ENCODE peak calls at places on chromosomes 5 and 9, in four cellular contexts. W is mesendoderm, O is DND-41, E is dermis microvascular lymphatic vessel endothelial cell. L is an unnamed sample.

GRCh38 chr5:151281001-151281639 is 22.4 kb downstream of the SLC36A3 start:
- DNase-seq in W (no peak), O (no peak), E (no peak), L (no peak)

GRCh38 chr9:132880311-132880661 is 1.6 kb downstream of the SPACA9 start:
- DNase-seq in W (no peak), O (no peak), E (no peak), L (no peak)

GRCh38 chr9:137504432-137504777 is 45.3 kb upstream of the NSMF start:
- DNase-seq in W (no peak), O (no peak), E (no peak), L (no peak)

GRCh38 chr5:79069488-79070001 is at the start of the genes BHMT2 and DMGDH:
- DNase-seq in W (no peak), O (no peak), E (peak), L (peak)

GRCh38 chr5:168786142-168786541 is 207.0 kb upstream of the PANK3 start:
- DNase-seq in W (peak), O (no peak), E (no peak), L (no peak)

GRCh38 chr9:123643518-123643917 is 286.4 kb downstream of the DENND1A start:
- DNase-seq in W (no peak), O (no peak), E (no peak), L (no peak)

GRCh38 chr5:141923443-141924313 is at the start of gene DELE1:
- DNase-seq in W (peak), O (peak), E (peak), L (peak)

GRCh38 chr5:124060413-124061095 is 548.6 kb downstream of the CSNK1G3 start:
- DNase-seq in W (no peak), O (no peak), E (no peak), L (no peak)

GRCh38 chr5:151699071-151699901 is 12.6 kb upstream of the SPARC start:
- DNase-seq in W (peak), O (no peak), E (peak), L (no peak)

GRCh38 chr9:82117025-82117424 is 128.5 kb downstream of the SPATA31D1 start:
- DNase-seq in W (no peak), O (no peak), E (no peak), L (no peak)

GRCh38 chr5:115258001-115258400 is 4.7 kb downstream of the PGGT1B start:
- DNase-seq in W (no peak), O (no peak), E (no peak), L (no peak)

GRCh38 chr5:90503596-90503995 is 25.8 kb downstream of the LYSMD3 start:
- DNase-seq in W (no peak), O (no peak), E (no peak), L (no peak)

GRCh38 chr5:155838394-155838793 is 488.6 kb upstream of the SGCD start:
- DNase-seq in W (no peak), O (no peak), E (no peak), L (no peak)

GRCh38 chr5:17235736-17236330 is 18.4 kb downstream of the BASP1 start:
- DNase-seq in W (no peak), O (no peak), E (no peak), L (no peak)

GRCh38 chr9:136137321-136138054 is 18.8 kb upstream of the TMEM250 start:
- DNase-seq in W (no peak), O (no peak), E (peak), L (no peak)

GRCh38 chr5:145246961-145247744 is 588.0 kb downstream of the PRELID2 start:
- DNase-seq in W (no peak), O (no peak), E (no peak), L (no peak)

GRCh38 chr5:43659075-43659474 is 56.1 kb downstream of the NNT start:
- DNase-seq in W (no peak), O (no peak), E (no peak), L (no peak)

GRCh38 chr9:137614631-137615386 is 4.0 kb upstream of the EHMT1 start:
- DNase-seq in W (no peak), O (no peak), E (no peak), L (no peak)

GRCh38 chr5:123035320-123035949 is 1.1 kb downstream of the PPIC start:
- DNase-seq in W (peak), O (no peak), E (peak), L (no peak)

GRCh38 chr5:167643616-167644015 is 647.8 kb upstream of the WWC1 start:
- DNase-seq in W (no peak), O (no peak), E (no peak), L (no peak)

GRCh38 chr5:3612561-3613175 is 17.0 kb downstream of the IRX1 start:
- DNase-seq in W (no peak), O (no peak), E (no peak), L (no peak)

GRCh38 chr9:134895103-134895502 is 14.5 kb downstream of the FCN2 start:
- DNase-seq in W (no peak), O (no peak), E (peak), L (no peak)

GRCh38 chr9:136095495-136096058 is 488 bp upstream of the NACC2 start:
- DNase-seq in W (no peak), O (no peak), E (peak), L (no peak)

GRCh38 chr5:152634596-152634995 is 229.5 kb upstream of the NMUR2 start:
- DNase-seq in W (peak), O (no peak), E (no peak), L (peak)

GRCh38 chr5:107633171-107633901 is 37.4 kb downstream of the EFNA5 start:
- DNase-seq in W (no peak), O (no peak), E (peak), L (no peak)

GRCh38 chr5:142486581-142486980 is 161.8 kb upstream of the SPRY4 start:
- DNase-seq in W (no peak), O (no peak), E (no peak), L (no peak)